ENCODE peak calls at places on chromosome X, in six cellular contexts. R is OCI-LY7, W is sigmoid colon, T is neural crest cell, F is GM20000, C is left lung. K is an unnamed sample.

GRCh38 chrX:110992611-110993010 is 103.4 kb upstream of the PAK3 start:
- DNase-seq in R (peak), W (no peak), T (peak), F (peak), C (no peak), K (peak)

GRCh38 chrX:1223253-1223621 is 10.8 kb upstream of the CRLF2 start:
- DNase-seq in R (no peak), W (no peak), T (no peak), F (no peak), C (no peak), K (no peak)

GRCh38 chrX:136933617-136934145 is 53.2 kb upstream of the RBMX start:
- DNase-seq in R (no peak), W (no peak), T (no peak), F (no peak), C (no peak), K (no peak)

GRCh38 chrX:141176586-141177451 is at the start of gene LDOC1:
- DNase-seq in R (no peak), W (peak), T (peak), F (peak), C (peak), K (peak)

GRCh38 chrX:14694631-14695030 is 165.3 kb downstream of the GLRA2 start:
- DNase-seq in R (no peak), W (no peak), T (no peak), F (no peak), C (no peak), K (no peak)

GRCh38 chrX:133670394-133670793 is 255.1 kb upstream of the GPC4 start:
- DNase-seq in R (peak), W (no peak), T (peak), F (peak), C (no peak), K (peak)

GRCh38 chrX:133865761-133866470 is 119.5 kb downstream of the GPC3 start:
- DNase-seq in R (no peak), W (no peak), T (no peak), F (no peak), C (no peak), K (no peak)

GRCh38 chrX:47311857-47312774 is 58.3 kb upstream of the ZNF157 start:
- DNase-seq in R (peak), W (peak), T (peak), F (peak), C (no peak), K (peak)

GRCh38 chrX:46278591-46278990 is 266.6 kb downstream of the ZNF674 start:
- DNase-seq in R (no peak), W (no peak), T (no peak), F (no peak), C (no peak), K (no peak)

GRCh38 chrX:37425370-37425769 is 76.2 kb downstream of the PRRG1 start:
- DNase-seq in R (no peak), W (no peak), T (no peak), F (no peak), C (no peak), K (no peak)

DNA sequence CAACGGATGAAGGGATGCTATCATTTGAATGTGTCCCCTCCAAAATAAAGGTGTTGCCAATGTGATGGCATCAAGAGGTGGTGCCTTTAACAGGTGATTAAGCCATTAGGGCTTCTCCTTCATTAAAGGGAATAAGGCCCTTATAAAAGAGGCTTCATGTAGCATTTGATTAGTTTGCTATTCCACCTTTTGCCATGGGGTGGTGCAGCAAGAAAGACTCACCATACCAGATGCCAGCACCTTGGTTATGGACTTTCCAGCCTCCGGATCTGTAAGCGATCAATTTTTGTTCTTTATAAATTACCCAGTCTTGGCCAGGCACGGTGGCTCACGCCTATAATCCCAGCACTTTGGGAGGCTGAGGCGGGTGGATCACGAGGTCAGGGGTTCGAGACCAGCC is 7.9 kb upstream of the SLC25A43 start:
- DNase-seq in R (peak), W (no peak), T (no peak), F (no peak), C (no peak), K (no peak)
- TF ChIP-seq CTCF in R (peak), W (no peak), T (peak), F (no peak), C (no peak), K (no peak)

DNA sequence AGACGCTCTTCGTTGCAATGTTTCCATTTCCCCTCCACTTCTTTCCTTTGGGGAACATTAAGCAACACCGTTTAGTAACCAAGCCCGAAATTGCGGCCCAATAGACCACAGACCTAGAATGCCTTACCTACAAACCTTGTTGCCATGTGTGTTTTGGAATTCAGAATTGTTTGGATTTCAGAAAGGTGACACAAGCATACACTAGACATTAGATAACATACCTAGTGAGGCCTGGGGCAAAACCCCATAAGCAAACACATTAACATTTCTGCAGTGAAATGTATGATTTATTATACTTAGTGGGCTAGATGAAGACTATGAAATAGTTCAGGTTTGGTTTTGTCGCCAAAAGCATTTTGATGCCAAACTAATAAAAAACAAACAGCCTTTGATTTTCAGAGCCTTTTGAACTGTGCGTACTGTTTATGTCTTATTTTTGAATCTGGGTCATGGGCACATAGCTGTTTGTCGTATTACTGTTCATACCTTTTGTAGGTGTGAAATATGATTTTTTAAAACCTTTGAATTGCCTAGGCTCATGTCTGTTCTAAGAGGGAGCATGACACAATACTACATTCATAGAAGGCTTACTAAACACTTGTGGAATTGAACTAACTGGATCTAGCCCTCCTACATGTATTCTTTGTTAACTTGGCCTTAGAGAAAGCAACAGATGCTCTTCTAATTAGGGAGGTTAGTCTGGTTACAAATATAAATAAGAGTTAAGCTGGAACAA is 88.6 kb upstream of the TMEM164 start:
- DNase-seq in R (no peak), W (no peak), T (no peak), F (no peak), C (no peak), K (no peak)
- TF ChIP-seq CTCF in R (no peak), W (no peak), T (no peak), F (no peak), C (no peak), K (no peak)

GRCh38 chrX:53047228-53047627 is 1.4 kb upstream of the GPR173 start:
- DNase-seq in R (peak), W (no peak), T (no peak), F (no peak), C (no peak), K (no peak)
- TF ChIP-seq CTCF in R (peak), W (no peak), T (peak), F (no peak), C (no peak), K (peak)

DNA sequence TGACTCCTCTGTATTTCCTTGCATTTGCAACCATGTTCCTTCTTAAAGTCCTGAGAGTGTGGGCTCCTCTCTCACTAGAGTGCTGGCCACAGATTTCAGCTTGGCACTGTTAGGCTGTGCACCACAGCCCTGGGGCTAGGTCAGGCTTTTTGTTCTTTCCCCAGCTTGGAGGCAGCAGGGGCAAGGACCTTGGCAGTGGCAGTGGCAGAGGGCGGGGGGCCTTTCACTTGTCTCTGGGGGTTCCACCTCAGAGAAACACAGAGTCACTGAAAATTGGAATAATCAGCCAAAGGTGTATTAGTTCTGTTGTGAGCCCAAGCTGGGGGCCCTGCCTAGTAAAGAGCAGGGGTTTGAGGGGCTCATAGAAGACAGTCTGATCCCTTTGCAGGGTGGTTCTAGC is 142.8 kb upstream of the CT83 start:
- DNase-seq in R (no peak), W (no peak), T (no peak), F (no peak), C (no peak), K (no peak)
- TF ChIP-seq CTCF in R (no peak), W (no peak), T (no peak), F (no peak), C (no peak), K (no peak)

GRCh38 chrX:12210196-12210815 is 72.0 kb downstream of the FRMPD4 start:
- DNase-seq in R (no peak), W (peak), T (no peak), F (no peak), C (no peak), K (no peak)

GRCh38 chrX:12210921-12211320 is 72.6 kb downstream of the FRMPD4 start:
- DNase-seq in R (no peak), W (no peak), T (no peak), F (no peak), C (no peak), K (no peak)

DNA sequence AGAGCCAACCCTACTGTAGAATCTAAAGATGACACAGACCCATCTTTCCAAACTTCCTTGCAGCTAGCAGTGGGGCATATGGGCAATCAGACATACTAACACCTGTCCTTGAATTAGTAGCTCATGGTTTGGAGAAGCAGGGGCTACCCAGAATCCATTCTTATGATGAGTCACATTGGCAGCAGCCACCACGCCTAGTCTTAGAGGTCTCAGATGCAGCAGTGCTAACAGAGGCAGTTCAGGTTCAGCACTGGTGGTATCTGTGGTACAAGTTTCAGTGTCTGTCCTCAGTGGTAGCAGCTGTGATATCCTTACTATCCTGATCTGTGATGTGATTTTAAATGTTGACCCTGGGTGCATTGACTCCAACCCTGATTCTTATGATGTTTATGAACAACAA is 68.1 kb downstream of the FRMPD4 start:
- DNase-seq in R (no peak), W (no peak), T (no peak), F (no peak), C (no peak), K (no peak)
- TF ChIP-seq CTCF in R (no peak), W (no peak), T (no peak), F (no peak), C (no peak), K (no peak)

GRCh38 chrX:72299891-72300630 is 5.7 kb downstream of the CITED1 start:
- DNase-seq in R (no peak), W (no peak), T (no peak), F (no peak), C (no peak), K (no peak)

GRCh38 chrX:72296991-72297390 is 8.7 kb downstream of the CITED1 start:
- DNase-seq in R (no peak), W (no peak), T (no peak), F (no peak), C (no peak), K (no peak)

GRCh38 chrX:72297953-72298730 is 7.6 kb downstream of the CITED1 start:
- DNase-seq in R (peak), W (no peak), T (no peak), F (peak), C (no peak), K (no peak)

GRCh38 chrX:72295745-72296144 is 10.0 kb downstream of the CITED1 start:
- DNase-seq in R (no peak), W (no peak), T (no peak), F (no peak), C (no peak), K (no peak)

GRCh38 chrX:72294497-72294896 is 11.2 kb downstream of the CITED1 start:
- DNase-seq in R (no peak), W (no peak), T (no peak), F (no peak), C (no peak), K (no peak)
- TF ChIP-seq CTCF in R (no peak), W (no peak), T (peak), F (no peak), C (no peak), K (peak)